ENCODE peak calls at places on chromosomes 16 and 17, in six cellular contexts. U, X, Y, R, Q and D are unnamed samples.

GRCh38 chr17:6346986-6347385 is 87.9 kb downstream of the AIPL1 start:
- DNase-seq in U (no peak), X (no peak), Y (no peak), R (no peak), Q (no peak), D (no peak)

GRCh38 chr16:9046667-9047055 is 44.8 kb upstream of the HAPSTR1 start:
- DNase-seq in U (no peak), X (no peak), Y (no peak), R (no peak), Q (no peak), D (no peak)

GRCh38 chr17:70313450-70313849 is 144.1 kb downstream of the KCNJ2 start:
- DNase-seq in U (no peak), X (no peak), Y (no peak), R (no peak), Q (no peak), D (no peak)

GRCh38 chr17:76193616-76194015 is 46.7 kb downstream of the RNF157 start:
- DNase-seq in U (no peak), X (no peak), Y (peak), R (no peak), Q (no peak), D (no peak)

GRCh38 chr17:50806141-50806643 is 29.2 kb upstream of the WFIKKN2 start:
- DNase-seq in U (no peak), X (no peak), Y (peak), R (peak), Q (peak), D (no peak)

GRCh38 chr16:56121156-56121500 is 70.2 kb upstream of the GNAO1 start:
- DNase-seq in U (no peak), X (no peak), Y (no peak), R (no peak), Q (no peak), D (no peak)

GRCh38 chr17:40448213-40448638 is 5.0 kb downstream of the IGFBP4 start:
- DNase-seq in U (no peak), X (no peak), Y (no peak), R (no peak), Q (peak), D (no peak)

GRCh38 chr16:2483160-2483559 is 8.2 kb downstream of the TBC1D24 start:
- DNase-seq in U (no peak), X (no peak), Y (no peak), R (no peak), Q (peak), D (peak)

GRCh38 chr17:78324391-78325075 is 35.3 kb downstream of the SOCS3 start:
- DNase-seq in U (no peak), X (no peak), Y (peak), R (peak), Q (peak), D (peak)

GRCh38 chr17:8857919-8858318 is 9.6 kb downstream of the PIK3R6 start:
- DNase-seq in U (no peak), X (no peak), Y (no peak), R (no peak), Q (no peak), D (no peak)

GRCh38 chr16:28863929-28864886 is 565 bp downstream of the SH2B1 start:
- DNase-seq in U (no peak), X (no peak), Y (peak), R (no peak), Q (no peak), D (no peak)

GRCh38 chr16:23504453-23505179 is 5.7 kb downstream of the GGA2 start:
- DNase-seq in U (peak), X (no peak), Y (peak), R (peak), Q (peak), D (peak)

GRCh38 chr16:11297492-11298142 is 16.5 kb upstream of the PRM1 start:
- DNase-seq in U (no peak), X (no peak), Y (peak), R (no peak), Q (peak), D (peak)

GRCh38 chr17:63358956-63359355 is 87.2 kb downstream of the CYB561 start:
- DNase-seq in U (no peak), X (no peak), Y (no peak), R (no peak), Q (no peak), D (no peak)

GRCh38 chr17:30074726-30075125 is 41.9 kb upstream of the NSRP1 start:
- DNase-seq in U (no peak), X (no peak), Y (no peak), R (no peak), Q (no peak), D (no peak)

GRCh38 chr17:66915204-66915611 is 49.3 kb upstream of the CACNG4 start:
- DNase-seq in U (peak), X (no peak), Y (peak), R (peak), Q (peak), D (no peak)
- TF ChIP-seq CTCF in U (peak), X (no peak), Y (peak), R (peak), Q (peak), D (no peak)

GRCh38 chr16:50372611-50373344 is 4.0 kb upstream of the BRD7 start:
- DNase-seq in U (peak), X (no peak), Y (no peak), R (peak), Q (peak), D (no peak)

GRCh38 chr16:50371036-50371716 is 2.4 kb upstream of the BRD7 start:
- DNase-seq in U (no peak), X (no peak), Y (no peak), R (no peak), Q (no peak), D (no peak)

GRCh38 chr16:50373780-50374179 is 5.0 kb upstream of the BRD7 start:
- DNase-seq in U (no peak), X (no peak), Y (no peak), R (no peak), Q (no peak), D (no peak)

GRCh38 chr16:50373345-50373701 is 4.5 kb upstream of the BRD7 start:
- DNase-seq in U (no peak), X (no peak), Y (no peak), R (no peak), Q (no peak), D (no peak)

DNA sequence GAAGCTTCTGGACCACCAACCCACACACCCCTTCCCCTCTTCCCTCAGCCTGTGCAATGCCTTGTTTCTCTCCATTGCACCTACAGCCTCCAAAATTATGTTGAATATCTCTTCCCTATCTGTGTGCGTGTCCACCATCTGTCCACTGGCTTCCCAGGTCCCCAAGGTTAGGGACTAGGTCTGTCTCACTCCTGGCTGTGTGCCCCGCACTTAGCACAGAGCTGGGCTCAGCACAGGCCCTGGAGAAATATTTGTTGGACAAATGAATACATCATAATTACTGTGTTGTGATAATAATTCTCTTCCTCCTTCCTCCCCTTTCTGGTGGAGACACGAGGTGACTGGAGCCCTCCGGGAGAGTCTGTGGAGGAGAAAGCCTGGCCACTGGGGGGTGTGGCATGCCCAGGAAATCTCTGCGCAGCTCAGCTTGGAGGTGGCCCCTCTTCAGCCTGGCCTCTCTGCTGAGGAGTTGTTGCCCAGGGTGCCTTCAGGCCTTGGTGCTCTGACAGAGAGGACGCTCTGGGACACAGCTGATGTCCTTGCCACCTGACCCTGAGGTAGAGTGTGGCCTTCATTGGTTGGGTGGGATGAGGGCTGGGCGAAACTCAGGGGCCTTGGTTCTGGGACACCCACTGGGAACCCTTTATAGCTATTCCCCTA is 3.3 kb upstream of the BRD7 start:
- DNase-seq in U (no peak), X (no peak), Y (peak), R (no peak), Q (no peak), D (no peak)
- TF ChIP-seq CTCF in U (no peak), X (no peak), Y (peak), R (no peak), Q (peak), D (no peak)

GRCh38 chr16:49704586-49705155 is 151.2 kb downstream of the ZNF423 start:
- DNase-seq in U (no peak), X (no peak), Y (peak), R (no peak), Q (no peak), D (no peak)
- TF ChIP-seq CTCF in U (no peak), X (no peak), Y (peak), R (no peak), Q (no peak), D (no peak)

GRCh38 chr16:67286441-67287235 is 7.3 kb downstream of the PLEKHG4 start:
- DNase-seq in U (no peak), X (no peak), Y (no peak), R (no peak), Q (no peak), D (no peak)

GRCh38 chr16:67282447-67282805 is 3.1 kb downstream of the PLEKHG4 start:
- DNase-seq in U (no peak), X (no peak), Y (no peak), R (no peak), Q (no peak), D (no peak)

GRCh38 chr16:67283039-67283825 is 3.9 kb downstream of the PLEKHG4 start:
- DNase-seq in U (no peak), X (no peak), Y (no peak), R (peak), Q (no peak), D (no peak)

GRCh38 chr16:67283826-67284555 is 4.7 kb downstream of the PLEKHG4 start:
- DNase-seq in U (no peak), X (no peak), Y (no peak), R (no peak), Q (no peak), D (no peak)

GRCh38 chr16:67284699-67285646 is 5.6 kb downstream of the PLEKHG4 start:
- DNase-seq in U (peak), X (no peak), Y (peak), R (peak), Q (peak), D (no peak)
- TF ChIP-seq CTCF in U (peak), X (no peak), Y (peak), R (peak), Q (peak), D (no peak)

DNA sequence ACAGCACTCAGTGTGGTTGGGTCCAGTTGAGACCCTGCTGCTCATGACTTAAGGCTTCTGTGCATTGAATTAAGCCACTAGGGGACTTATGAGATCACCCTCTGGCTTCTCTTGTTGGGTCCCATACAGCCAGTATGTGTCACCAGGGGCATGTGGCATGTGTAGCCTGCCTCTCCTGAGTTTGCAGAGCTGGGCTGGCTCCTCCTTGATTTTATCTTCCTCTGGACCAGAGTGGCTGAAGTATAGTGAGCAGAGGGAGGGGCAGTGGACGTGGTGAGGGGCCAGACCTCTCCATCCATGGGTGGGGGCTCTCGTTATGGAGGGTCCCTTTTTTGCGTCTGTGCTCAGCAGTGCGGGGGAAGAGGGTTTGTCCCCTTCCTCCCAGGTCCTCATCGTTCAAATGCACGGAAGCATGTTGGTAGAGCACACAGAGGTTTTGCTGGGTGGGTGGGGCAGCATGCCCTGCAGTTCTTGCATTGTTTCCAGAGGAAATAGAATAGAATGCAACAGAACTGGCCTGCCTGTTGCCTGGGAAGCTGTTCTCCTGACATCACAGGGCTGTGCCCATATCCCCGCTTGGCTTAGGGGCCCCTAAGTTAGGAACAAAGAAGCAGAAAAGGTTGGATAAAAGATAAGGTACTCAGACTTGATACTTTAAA is 77.4 kb downstream of the SPECC1 start:
- DNase-seq in U (peak), X (no peak), Y (no peak), R (no peak), Q (no peak), D (no peak)
- TF ChIP-seq CTCF in U (no peak), X (no peak), Y (no peak), R (no peak), Q (no peak), D (no peak)

DNA sequence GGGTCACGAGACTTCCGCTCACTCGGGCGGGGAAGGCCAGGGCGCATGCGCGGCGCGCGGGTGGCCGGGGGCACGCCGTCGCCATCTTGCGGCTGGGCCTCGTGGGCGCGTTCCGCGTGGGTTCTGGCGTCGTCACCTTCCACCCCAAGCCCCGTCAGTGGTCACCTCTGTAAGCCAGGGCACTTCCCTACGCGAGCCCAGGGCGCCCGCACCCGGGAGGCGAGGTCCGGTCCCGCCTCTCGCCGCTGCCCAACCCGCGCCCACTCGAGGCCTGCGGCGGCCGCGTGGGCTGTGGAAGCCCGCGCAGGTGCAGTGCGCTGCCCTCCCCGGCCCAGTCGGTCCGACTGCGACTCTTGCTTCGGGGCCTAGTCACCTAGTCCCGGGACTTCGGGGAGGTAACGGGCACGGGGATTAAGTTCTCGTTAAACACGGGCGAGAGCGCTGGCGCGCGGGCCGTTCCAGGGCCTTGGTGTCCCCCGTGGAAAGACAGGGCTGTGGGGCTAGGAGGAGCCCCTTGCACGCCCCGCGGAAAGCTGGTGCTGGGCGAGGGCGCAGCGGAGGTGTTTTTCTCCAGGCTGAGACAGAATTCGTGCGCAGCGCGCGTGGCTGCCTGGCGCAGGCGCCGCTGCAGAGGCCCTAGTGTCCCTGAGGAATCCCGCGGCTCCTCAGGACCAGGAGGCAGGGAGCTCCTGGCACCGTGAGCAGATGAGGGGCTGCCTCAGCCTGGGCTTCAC is 417 bp upstream of the ARHGDIA start:
- DNase-seq in U (peak), X (peak), Y (peak), R (peak), Q (peak), D (peak)
- TF ChIP-seq CTCF in U (no peak), X (no peak), Y (peak), R (no peak), Q (peak), D (peak)

DNA sequence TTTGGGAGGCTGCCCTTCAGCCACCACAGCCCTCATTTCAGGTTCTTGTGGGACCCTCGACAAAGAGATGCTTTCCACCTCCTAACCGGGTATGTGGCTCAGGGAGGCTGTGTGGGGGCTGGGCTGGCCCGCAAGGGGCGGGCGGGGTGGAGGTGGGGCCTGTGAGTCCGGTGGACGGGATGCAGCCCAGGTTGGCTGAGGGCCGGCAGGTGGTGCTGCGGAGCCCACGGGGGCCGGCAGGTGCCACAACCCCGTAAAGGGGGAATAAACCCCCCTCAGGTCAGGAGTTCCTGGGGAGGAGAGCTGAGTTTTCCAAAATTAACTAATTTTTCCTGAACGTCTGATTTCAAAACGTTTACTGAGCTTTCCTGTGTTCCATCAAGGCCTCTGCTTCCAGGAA is 4.9 kb upstream of the CIAO3 start:
- DNase-seq in U (peak), X (no peak), Y (peak), R (no peak), Q (no peak), D (no peak)
- TF ChIP-seq CTCF in U (peak), X (peak), Y (peak), R (peak), Q (peak), D (peak)

DNA sequence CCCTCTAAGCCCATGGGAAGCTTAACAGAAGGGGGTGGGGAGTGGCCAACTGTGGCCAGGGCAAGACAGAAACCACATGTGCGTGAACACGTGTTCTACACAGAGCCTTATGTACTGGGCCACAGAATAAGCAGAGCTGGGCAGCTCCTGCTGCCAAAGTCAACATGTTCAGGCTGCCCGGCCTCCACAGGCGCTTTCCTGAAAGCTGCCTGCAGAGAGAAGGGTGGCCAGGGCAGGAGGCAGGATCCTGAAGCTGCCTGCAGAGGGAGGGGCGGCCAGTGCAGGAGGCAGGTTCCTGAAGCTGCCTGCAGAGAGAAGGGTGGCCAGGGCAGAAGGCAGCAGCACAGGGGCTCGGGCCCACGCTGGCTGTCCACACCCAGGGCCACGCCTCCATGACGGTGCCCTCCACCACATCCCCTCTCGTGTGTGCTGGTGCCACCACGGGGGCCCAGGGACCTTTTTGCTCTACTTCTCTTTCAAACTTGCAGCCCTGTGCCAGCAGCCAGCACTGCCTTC is 79.5 kb downstream of the ANKRD11 start:
- DNase-seq in U (no peak), X (no peak), Y (no peak), R (no peak), Q (peak), D (no peak)
- TF ChIP-seq CTCF in U (no peak), X (no peak), Y (no peak), R (no peak), Q (peak), D (no peak)

GRCh38 chr17:37246085-37246484 is 129.7 kb upstream of the C17orf78 start:
- DNase-seq in U (no peak), X (no peak), Y (no peak), R (no peak), Q (no peak), D (no peak)

GRCh38 chr17:37247825-37248224 is 128.0 kb upstream of the C17orf78 start:
- DNase-seq in U (no peak), X (no peak), Y (no peak), R (no peak), Q (no peak), D (no peak)
- TF ChIP-seq CTCF in U (no peak), X (no peak), Y (no peak), R (no peak), Q (no peak), D (no peak)